ENCODE peak calls at places on chromosomes 3 and 15, in four cellular contexts. F, N, Y and R are unnamed samples. For H3K4me1, the result is how much of the 10 kb centered on the place peaks cover.

GRCh38 chr3:40701016-40701588 is 176.3 kb downstream of the ZNF621 start:
- DNase-seq in Y (no peak), F (no peak), N (no peak), R (no peak)

GRCh38 chr15:63583027-63583426 is 14.2 kb upstream of the FBXL22 start:
- DNase-seq in Y (no peak), N (no peak), F (no peak), R (no peak)

GRCh38 chr3:125645613-125646012 is 50.3 kb upstream of the OSBPL11 start:
- DNase-seq in N (no peak), Y (no peak), F (no peak), R (no peak)

GRCh38 chr3:123778991-123779622 is 105.0 kb downstream of the MYLK start:
- DNase-seq in F (no peak), Y (no peak), N (no peak), R (no peak)

GRCh38 chr3:171415070-171415469 is 45.1 kb downstream of the TNIK start:
- DNase-seq in Y (no peak), F (no peak), N (no peak), R (no peak)

GRCh38 chr3:10341901-10342398 is 21.0 kb upstream of the SEC13 start:
- DNase-seq in F (no peak), Y (no peak), N (no peak), R (no peak)

GRCh38 chr3:133531981-133532380 is 41.5 kb upstream of the CDV3 start:
- DNase-seq in Y (no peak), N (no peak), F (no peak), R (no peak)

GRCh38 chr3:111971533-111971932 is 7.3 kb upstream of the ABHD10 start:
- DNase-seq in Y (peak), N (no peak), F (no peak), R (no peak)

GRCh38 chr3:14001136-14001535 is 121.3 kb upstream of the WNT7A start:
- DNase-seq in N (no peak), F (no peak), Y (no peak), R (no peak)

GRCh38 chr15:29456964-29457363 is 187.3 kb upstream of the NSMCE3 start:
- DNase-seq in Y (no peak), N (no peak), F (no peak), R (no peak)

GRCh38 chr3:46089237-46090011 is 62.1 kb upstream of the XCR1 start:
- DNase-seq in Y (peak), N (peak), F (peak), R (peak)

GRCh38 chr3:100880845-100881244 is 112.4 kb downstream of the ABI3BP start:
- DNase-seq in Y (no peak), N (no peak), F (no peak), R (no peak)

GRCh38 chr3:43477600-43477999 is 144.2 kb downstream of the ANO10 start:
- DNase-seq in F (peak), Y (peak), N (peak), R (no peak)

GRCh38 chr15:69561071-69561784 is 108.6 kb downstream of the RPLP1 start:
- DNase-seq in F (peak), N (no peak), Y (no peak), R (peak)

GRCh38 chr15:35208353-35208752 is 123.3 kb upstream of the NANOGP8 start:
- DNase-seq in N (no peak), F (no peak), Y (no peak), R (no peak)

GRCh38 chr15:25684521-25685215 is 178.5 kb downstream of the ATP10A start:
- DNase-seq in F (peak), N (no peak), Y (no peak), R (peak)

GRCh38 chr15:38622317-38622716 is 57.7 kb upstream of the RASGRP1 start:
- DNase-seq in Y (no peak), N (no peak), F (peak), R (no peak)

GRCh38 chr3:81485444-81485865 is 276.0 kb downstream of the GBE1 start:
- DNase-seq in F (no peak), N (no peak), Y (no peak), R (peak)

GRCh38 chr3:42024578-42025387 is 62.9 kb upstream of the ULK4 start:
- DNase-seq in Y (no peak), N (no peak), F (peak), R (no peak)

GRCh38 chr3:16372362-16373269 is 107.6 kb downstream of the OXNAD1 start:
- DNase-seq in Y (no peak), N (no peak), F (no peak), R (no peak)

GRCh38 chr15:40762919-40763800 is 708 bp upstream of the GCHFR start:
- DNase-seq in F (peak), Y (peak), N (peak), R (peak)

GRCh38 chr3:88114878-88115549 is 34.7 kb upstream of the C3orf38 start:
- DNase-seq in F (no peak), Y (no peak), N (no peak), R (no peak)

GRCh38 chr3:72081456-72081855 is 296.5 kb upstream of the PROK2 start:
- DNase-seq in Y (no peak), N (no peak), F (no peak), R (no peak)

GRCh38 chr3:41265823-41266273 is 66.5 kb downstream of the CTNNB1 start:
- DNase-seq in N (no peak), Y (no peak), F (no peak), R (no peak)

GRCh38 chr3:160999268-160999667 is 105.9 kb downstream of the B3GALNT1 start:
- DNase-seq in F (no peak), N (no peak), Y (no peak), R (no peak)

GRCh38 chr3:151796105-151796705 is 17.7 kb upstream of the AADAC start:
- DNase-seq in Y (no peak), N (no peak), F (no peak), R (no peak)

GRCh38 chr3:134892317-134892716 is 97.3 kb downstream of the EPHB1 start:
- DNase-seq in Y (no peak), F (no peak), N (no peak), R (no peak)

GRCh38 chr3:18556503-18556902 is 131.4 kb upstream of the SATB1 start:
- DNase-seq in F (peak), Y (no peak), N (no peak), R (no peak)

GRCh38 chr3:140258222-140258724 is 323.3 kb downstream of the CLSTN2 start:
- DNase-seq in N (no peak), F (no peak), Y (no peak), R (no peak)

GRCh38 chr15:61421938-61422337 is 192.8 kb upstream of the RORA start:
- DNase-seq in F (no peak), N (no peak), Y (no peak), R (peak)

GRCh38 chr3:55746808-55747413 is 259.8 kb upstream of the WNT5A start:
- DNase-seq in N (no peak), F (no peak), Y (no peak), R (no peak)

GRCh38 chr3:40317061-40317676 is 7.7 kb downstream of the EIF1B start:
- DNase-seq in N (no peak), F (peak), Y (no peak), R (peak)

GRCh38 chr3:23775254-23775909 is 30.4 kb upstream of the UBE2E1 start:
- DNase-seq in Y (no peak), F (no peak), N (no peak), R (no peak)

GRCh38 chr3:53948174-53948573 is 56.5 kb upstream of the SELENOK start:
- DNase-seq in F (no peak), N (no peak), Y (no peak), R (no peak)

GRCh38 chr3:32423956-32424558 is 32.4 kb downstream of the CMTM7 start:
- DNase-seq in F (no peak), Y (no peak), N (no peak), R (no peak)

GRCh38 chr3:32423534-32423933 is 31.9 kb downstream of the CMTM7 start:
- DNase-seq in F (no peak), Y (no peak), N (no peak), R (no peak)

GRCh38 chr3:32421991-32422859 is 30.6 kb downstream of the CMTM7 start:
- DNase-seq in N (peak), F (peak), Y (peak), R (no peak)

GRCh38 chr3:32421185-32421584 is 29.5 kb downstream of the CMTM7 start:
- DNase-seq in F (peak), Y (no peak), N (no peak), R (no peak)

GRCh38 chr3:32422943-32423342 is 31.3 kb downstream of the CMTM7 start:
- DNase-seq in Y (no peak), N (no peak), F (no peak), R (no peak)
- H3K4me1 ChIP-seq in Y (under half), N (half or more), F (under half), R (under half)

GRCh38 chr15:31434418-31435255 is 108.0 kb downstream of the KLF13 start:
- DNase-seq in Y (peak), N (peak), F (peak), R (no peak)

GRCh38 chr15:31437686-31438085 is 111.1 kb downstream of the KLF13 start:
- DNase-seq in Y (no peak), F (no peak), N (no peak), R (no peak)

GRCh38 chr15:31435256-31435781 is 108.7 kb downstream of the KLF13 start:
- DNase-seq in F (peak), Y (peak), N (peak), R (peak)

GRCh38 chr15:31433574-31433973 is 106.9 kb downstream of the KLF13 start:
- DNase-seq in N (no peak), F (no peak), Y (no peak), R (no peak)

GRCh38 chr15:31435891-31436628 is 109.4 kb downstream of the KLF13 start:
- DNase-seq in N (no peak), Y (no peak), F (peak), R (no peak)
- H3K4me1 ChIP-seq in N (half or more), Y (under half), F (under half), R (under half)

DNA sequence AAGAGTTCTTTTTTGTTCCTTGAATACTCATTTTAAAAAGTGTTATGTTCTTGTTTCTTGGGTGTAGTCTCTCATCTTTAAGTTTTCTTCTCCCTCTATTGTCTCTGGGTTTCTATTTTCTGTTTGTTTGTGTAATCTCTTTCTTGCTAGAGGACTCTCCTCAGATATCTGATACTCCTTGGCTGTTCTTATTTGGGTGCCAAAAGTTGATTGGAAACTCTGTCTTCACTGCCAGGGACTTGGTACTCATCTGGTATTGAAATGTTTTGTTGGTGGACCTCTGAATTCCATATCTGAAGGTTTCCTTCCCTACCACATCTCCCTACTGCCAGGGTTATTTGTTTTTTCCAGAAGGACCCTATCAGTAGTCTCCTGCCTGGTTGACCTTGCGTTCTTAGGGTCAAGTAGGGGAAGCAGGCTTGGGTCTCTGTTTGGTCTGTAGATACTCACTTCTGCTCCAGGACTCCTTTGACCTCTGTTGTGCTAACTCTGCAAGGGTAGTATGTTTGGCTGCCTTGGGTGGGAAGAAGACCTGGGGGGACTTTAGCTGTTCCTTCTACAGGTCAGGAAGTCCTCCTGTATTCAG is 15.7 kb downstream of the PPCDC start:
- DNase-seq in N (no peak), F (no peak), Y (no peak), R (no peak)
- H3K4me1 ChIP-seq in N (under half), F (under half), Y (under half), R (under half)

GRCh38 chr3:157109267-157110141 is 50.4 kb downstream of the CCNL1 start:
- DNase-seq in F (no peak), Y (peak), N (no peak), R (no peak)
- H3K4me1 ChIP-seq in F (under half), Y (half or more), N (under half), R (under half)

GRCh38 chr3:65953301-65953812 is 85.4 kb downstream of the MAGI1 start:
- DNase-seq in N (peak), F (peak), Y (no peak), R (peak)

GRCh38 chr3:65951836-65952505 is 86.7 kb downstream of the MAGI1 start:
- DNase-seq in Y (no peak), N (no peak), F (no peak), R (no peak)

GRCh38 chr3:65955792-65956477 is 82.8 kb downstream of the MAGI1 start:
- DNase-seq in N (no peak), Y (no peak), F (no peak), R (peak)

GRCh38 chr3:65952842-65953241 is 85.9 kb downstream of the MAGI1 start:
- DNase-seq in Y (no peak), N (no peak), F (no peak), R (no peak)

GRCh38 chr3:65953881-65954733 is 84.6 kb downstream of the MAGI1 start:
- DNase-seq in F (peak), N (peak), Y (peak), R (peak)
- H3K4me1 ChIP-seq in F (under half), N (half or more), Y (half or more), R (half or more)

GRCh38 chr3:69085543-69086132 is 901 bp downstream of the ARL6IP5 start:
- DNase-seq in N (peak), Y (peak), F (peak), R (peak)
- H3K4me1 ChIP-seq in N (half or more), Y (half or more), F (under half), R (half or more)

GRCh38 chr15:58329781-58330467 is 101.9 kb upstream of the LIPC start:
- DNase-seq in F (no peak), Y (no peak), N (peak), R (peak)
- H3K4me1 ChIP-seq in F (under half), Y (under half), N (under half), R (under half)